ENCODE peak calls at places on chromosomes 2 and 18, in eight cellular contexts. G, L, C, H, M, P, Z and S are unnamed samples.
A peak's percentile ranks its signal among the peaks of the same experiment; 100 is the strongest.

GRCh38 chr2:226135861-226136548 is 663.6 kb downstream of the IRS1 start:
- DNase-seq in C (no peak), L (no peak), H (no peak), Z (no peak), G (no peak), M (no peak), P (no peak), S (no peak)

GRCh38 chr2:158967731-158968395 is 577 bp upstream of the TANC1 start:
- DNase-seq in M (peak; percentile 51), P (no peak), L (no peak), H (peak; percentile 30), C (no peak), G (no peak), Z (no peak), S (no peak)

GRCh38 chr18:36624451-36625167 is 204.2 kb downstream of the TPGS2 start:
- DNase-seq in Z (no peak), M (no peak), C (no peak), H (no peak), P (no peak), G (no peak), L (no peak), S (no peak)

GRCh38 chr18:56009451-56009850 is 421.5 kb upstream of the TCF4 start:
- DNase-seq in G (no peak), L (no peak), H (no peak), C (no peak), P (no peak), M (no peak), Z (no peak), S (no peak)

GRCh38 chr2:65383571-65384488 is 48.6 kb downstream of the SPRED2 start:
- DNase-seq in G (no peak), L (no peak), P (no peak), C (no peak), Z (no peak), M (no peak), H (no peak), S (no peak)

GRCh38 chr2:133886735-133887675 is 318.7 kb upstream of the NCKAP5 start:
- DNase-seq in C (peak; percentile 49), P (peak; percentile 82), H (peak; percentile 81), L (peak; percentile 77), Z (peak; percentile 49), M (peak; percentile 57), G (peak; percentile 18), S (peak; percentile 14)

GRCh38 chr2:160207804-160208661 is 8.0 kb upstream of the ITGB6 start:
- DNase-seq in G (no peak), H (no peak), M (no peak), L (no peak), P (peak; percentile 82), C (peak; percentile 26), Z (no peak), S (no peak)

GRCh38 chr18:40006553-40007073 is 1948.4 kb upstream of the PIK3C3 start:
- DNase-seq in Z (no peak), C (no peak), H (no peak), G (no peak), M (no peak), P (no peak), L (no peak), S (no peak)

GRCh38 chr2:75522543-75523312 is 38.0 kb downstream of the EVA1A start:
- DNase-seq in G (no peak), Z (no peak), P (no peak), C (no peak), H (no peak), L (no peak), M (no peak), S (no peak)

GRCh38 chr2:46239175-46239846 is 57.9 kb upstream of the EPAS1 start:
- DNase-seq in Z (no peak), L (no peak), G (no peak), M (no peak), P (peak; percentile 65), H (no peak), C (no peak), S (no peak)

GRCh38 chr18:13809521-13810252 is 14.3 kb upstream of the MC5R start:
- DNase-seq in H (no peak), C (no peak), G (no peak), Z (no peak), P (no peak), M (no peak), L (no peak), S (no peak)